ENCODE peak calls at places on chromosome 6, in six cellular contexts. D, L, J, T, S and Z are unnamed samples.

GRCh38 chr6:15783484-15783883 is 120.7 kb upstream of the DTNBP1 start:
- DNase-seq in D (no peak), L (no peak), J (no peak), T (no peak), S (no peak), Z (no peak)

GRCh38 chr6:25278914-25279747 is at the start of gene CARMIL1:
- DNase-seq in D (peak; percentile 82), L (peak; percentile 94), J (peak; percentile 76), T (peak; percentile 91), S (peak; percentile 82), Z (peak; percentile 83)

GRCh38 chr6:21186479-21187055 is 407.0 kb upstream of the SOX4 start:
- DNase-seq in D (no peak), L (no peak), J (no peak), T (no peak), S (no peak), Z (no peak)

GRCh38 chr6:118617350-118617957 is 33.9 kb downstream of the CEP85L start:
- DNase-seq in D (no peak), L (no peak), J (no peak), T (no peak), S (no peak), Z (no peak)

GRCh38 chr6:159113223-159113622 is 56.0 kb upstream of the FNDC1 start:
- DNase-seq in D (no peak), L (no peak), J (no peak), T (no peak), S (no peak), Z (no peak)

GRCh38 chr6:134821914-134822862 is 127.7 kb downstream of the ALDH8A1 start:
- DNase-seq in D (no peak), L (no peak), J (no peak), T (no peak), S (no peak), Z (no peak)

GRCh38 chr6:138817799-138818198 is 21.9 kb downstream of the ECT2L start:
- DNase-seq in D (no peak), L (peak; percentile 94), J (no peak), T (peak; percentile 33), S (no peak), Z (peak; percentile 70)

GRCh38 chr6:68233623-68234022 is 401.5 kb upstream of the ADGRB3 start:
- DNase-seq in D (no peak), L (no peak), J (no peak), T (no peak), S (no peak), Z (no peak)

GRCh38 chr6:7166410-7167293 is 58.9 kb downstream of the RREB1 start:
- DNase-seq in D (no peak), L (peak; percentile 66), J (no peak), T (no peak), S (no peak), Z (no peak)

GRCh38 chr6:56906752-56907151 is 48.2 kb upstream of the BEND6 start:
- DNase-seq in D (no peak), L (no peak), J (no peak), T (no peak), S (no peak), Z (no peak)

GRCh38 chr6:6801635-6802218 is 213.2 kb downstream of the LY86 start:
- DNase-seq in D (no peak), L (peak; percentile 12), J (no peak), T (no peak), S (no peak), Z (no peak)

GRCh38 chr6:133241901-133242760 is 974 bp downstream of the EYA4 start:
- DNase-seq in D (peak; percentile 80), L (no peak), J (no peak), T (peak; percentile 22), S (peak; percentile 31), Z (peak; percentile 70)

GRCh38 chr6:85660181-85660611 is 17.5 kb upstream of the SYNCRIP start:
- DNase-seq in D (peak; percentile 62), L (no peak), J (no peak), T (no peak), S (no peak), Z (no peak)

GRCh38 chr6:33413601-33414120 is 2.8 kb downstream of the PHF1 start:
- DNase-seq in D (no peak), L (no peak), J (no peak), T (no peak), S (no peak), Z (no peak)

GRCh38 chr6:134198093-134198492 is 119.8 kb downstream of the SGK1 start:
- DNase-seq in D (no peak), L (no peak), J (no peak), T (no peak), S (no peak), Z (no peak)

GRCh38 chr6:157657754-157658153 is 165.3 kb upstream of the SNX9 start:
- DNase-seq in D (no peak), L (no peak), J (no peak), T (no peak), S (no peak), Z (no peak)

GRCh38 chr6:122615409-122615808 is 5.2 kb downstream of the PKIB start:
- DNase-seq in D (no peak), L (no peak), J (no peak), T (no peak), S (no peak), Z (no peak)

GRCh38 chr6:122614303-122614702 is 4.1 kb downstream of the PKIB start:
- DNase-seq in D (no peak), L (no peak), J (no peak), T (no peak), S (no peak), Z (no peak)

GRCh38 chr6:122609881-122610689 is at the start of gene PKIB:
- DNase-seq in D (peak; percentile 84), L (peak; percentile 79), J (peak; percentile 62), T (peak; percentile 75), S (peak; percentile 81), Z (peak; percentile 77)

GRCh38 chr6:122612838-122613237 is 2.6 kb downstream of the PKIB start:
- DNase-seq in D (no peak), L (no peak), J (no peak), T (no peak), S (no peak), Z (no peak)

DNA sequence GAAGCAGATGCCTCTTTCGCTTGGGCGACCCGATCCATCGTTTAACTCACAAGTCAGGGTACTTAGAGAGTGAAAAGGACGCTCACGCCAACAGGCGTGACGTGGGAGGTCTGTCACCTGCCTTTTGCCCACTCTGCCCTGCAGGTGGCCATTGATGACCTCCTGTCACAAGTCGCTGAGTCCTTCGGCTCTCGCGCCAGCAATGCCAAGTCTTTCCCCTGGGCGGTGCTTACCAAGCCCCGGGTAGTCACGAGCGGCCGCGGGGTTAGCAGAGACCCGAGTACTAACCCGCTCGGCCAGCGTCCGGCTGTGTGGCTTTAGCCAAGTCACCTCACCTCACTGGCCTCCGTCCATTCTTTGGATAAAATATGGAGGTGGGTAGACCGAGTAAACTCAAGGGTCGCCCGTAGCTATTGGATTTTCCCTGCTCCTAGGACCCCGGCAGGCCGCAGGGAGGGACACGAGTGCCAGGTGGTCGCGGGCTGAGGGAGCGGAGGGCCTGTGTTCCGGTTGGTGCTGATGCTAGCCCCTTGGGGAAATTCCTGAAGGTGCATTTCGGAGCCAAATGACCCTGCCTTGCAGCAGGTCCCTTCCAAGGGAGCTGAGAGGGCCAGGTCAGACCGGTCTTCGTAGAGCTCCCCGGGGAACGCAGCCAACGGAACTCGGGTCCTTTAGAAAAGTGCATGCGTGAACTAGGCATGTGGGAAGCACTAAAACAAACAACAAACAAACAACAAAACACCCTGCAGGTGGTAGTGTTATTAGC is 668 bp downstream of the PKIB start:
- DNase-seq in D (peak; percentile 58), L (peak; percentile 69), J (peak; percentile 31), T (peak; percentile 43), S (peak; percentile 10), Z (no peak)
- TF ChIP-seq CTCF in D (no peak), L (no peak), J (no peak), T (no peak), S (no peak), Z (no peak)

DNA sequence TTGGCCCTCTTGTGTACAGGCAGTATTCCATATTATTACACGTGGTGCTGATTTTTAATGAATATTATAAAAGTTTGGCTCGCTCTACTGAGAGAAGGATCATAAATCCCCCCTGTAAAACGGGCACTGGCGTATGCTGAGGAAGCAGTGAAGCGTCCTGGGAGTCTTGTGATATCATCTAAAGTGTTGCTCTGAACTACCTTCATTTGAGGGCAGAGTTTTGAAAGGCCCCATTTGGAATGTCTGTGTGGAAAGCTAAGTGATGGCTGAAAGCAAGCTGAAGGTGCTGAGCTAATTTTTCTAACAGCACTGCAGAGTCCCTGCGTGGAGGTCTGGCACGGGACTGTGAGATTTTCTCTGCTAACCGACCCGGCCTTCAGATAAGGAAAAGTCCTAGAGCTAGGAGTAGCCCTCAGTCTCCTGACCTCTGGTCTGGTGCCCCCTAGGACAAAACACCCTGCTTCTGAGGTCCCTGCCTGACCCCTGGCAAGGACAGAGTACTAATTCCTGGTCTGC is 1.3 kb upstream of the BACH2 start:
- DNase-seq in D (no peak), L (no peak), J (no peak), T (no peak), S (no peak), Z (no peak)
- TF ChIP-seq CTCF in D (no peak), L (no peak), J (no peak), T (no peak), S (no peak), Z (no peak)

DNA sequence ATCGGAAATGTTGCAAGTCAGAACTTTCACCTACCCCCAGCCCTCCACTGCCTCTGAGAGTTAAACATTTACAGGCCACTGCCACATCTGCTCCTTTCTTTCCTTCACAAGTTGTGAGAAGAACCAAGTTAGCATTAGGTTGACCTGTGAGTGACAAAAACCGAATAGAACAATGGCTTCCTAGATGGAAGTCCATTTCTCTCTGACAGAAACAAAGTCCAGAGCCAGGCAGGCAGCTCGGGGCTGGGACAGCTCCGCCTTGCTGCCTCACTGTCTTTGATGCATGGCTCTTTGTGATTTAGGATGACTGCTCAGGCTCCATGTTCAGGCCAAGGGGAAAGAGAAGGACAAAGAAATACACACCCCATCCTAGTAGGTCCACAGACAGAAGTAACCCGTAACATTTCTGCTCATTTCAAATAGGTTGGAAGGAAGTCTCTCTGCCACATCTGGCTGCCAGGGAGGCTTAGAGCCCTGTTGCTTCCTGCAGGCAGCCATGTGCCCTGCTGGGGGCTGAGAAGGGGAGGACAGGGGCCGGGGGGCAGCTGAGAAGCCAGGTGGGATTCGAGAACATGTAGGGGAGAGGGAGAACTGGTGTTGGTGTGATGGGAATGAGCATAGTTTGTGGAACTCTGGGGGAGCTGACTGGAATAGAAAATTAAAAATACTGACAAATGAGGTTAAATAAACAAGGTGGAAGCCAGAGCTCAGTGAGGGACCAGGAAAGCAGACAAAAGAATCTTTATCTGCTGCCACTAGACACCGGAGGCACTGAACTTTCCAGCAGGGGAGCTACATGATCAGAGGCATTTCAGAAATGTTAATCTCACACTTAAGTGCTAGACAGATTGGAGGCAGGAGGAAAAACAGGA is 19.5 kb upstream of the IER3 start:
- DNase-seq in D (no peak), L (no peak), J (no peak), T (no peak), S (no peak), Z (no peak)
- TF ChIP-seq CTCF in D (no peak), L (no peak), J (no peak), T (no peak), S (no peak), Z (peak; percentile 16)

DNA sequence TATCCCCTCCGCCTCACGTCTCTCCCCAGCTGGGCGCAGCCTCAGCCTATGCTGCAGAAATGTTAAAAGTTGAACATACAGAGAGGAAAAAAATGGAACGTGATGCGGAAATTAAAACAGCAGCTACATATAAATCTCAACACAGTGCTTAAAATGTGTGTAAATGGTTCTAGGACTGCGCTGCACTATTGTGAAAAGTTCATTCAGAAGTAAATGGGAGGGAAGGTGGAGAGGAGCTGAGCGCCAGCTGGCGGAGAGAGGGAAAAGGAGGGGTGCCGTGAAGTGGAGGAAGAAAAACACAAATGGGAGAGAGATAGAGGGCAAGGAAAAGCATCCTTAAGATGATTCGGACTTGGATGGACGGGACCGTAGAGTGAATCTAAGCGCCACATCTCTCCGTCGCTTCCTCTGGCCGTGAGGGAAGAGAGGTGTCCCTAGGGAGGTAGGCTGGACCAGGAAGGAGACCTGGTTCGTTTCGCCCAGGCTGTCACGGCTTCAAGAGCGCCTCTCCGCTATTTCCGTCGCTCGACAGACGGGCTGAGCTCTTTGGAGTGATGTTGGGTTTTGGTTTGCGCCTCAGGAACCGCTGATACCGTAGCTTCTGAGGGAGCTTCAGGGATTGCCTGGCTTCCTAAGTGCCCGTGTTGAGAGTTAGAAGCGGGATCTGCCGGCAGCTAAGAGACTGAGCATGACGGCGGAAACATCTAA is 113.7 kb downstream of the TRIM27 start:
- DNase-seq in D (no peak), L (no peak), J (no peak), T (no peak), S (no peak), Z (no peak)
- TF ChIP-seq CTCF in D (no peak), L (no peak), J (no peak), T (no peak), S (no peak), Z (no peak)